ENCODE peak calls at places on chromosomes 13 and 19, in seven cellular contexts. C, U, A, Y, S, K and F are unnamed samples.

GRCh38 chr19:3186377-3186688 is 603 bp downstream of the NCLN start:
- DNase-seq in C (no peak), U (no peak), A (no peak), Y (no peak), S (no peak), K (no peak), F (no peak)

GRCh38 chr19:8580710-8581281 is 3.6 kb upstream of the MYO1F start:
- DNase-seq in C (peak), U (peak), A (peak), Y (peak), S (peak), K (peak), F (peak)

GRCh38 chr13:42996584-42996983 is 4.5 kb upstream of the EPSTI1 start:
- DNase-seq in C (no peak), U (no peak), A (no peak), Y (no peak), S (no peak), K (peak), F (no peak)

GRCh38 chr19:43784251-43784980 is 3.6 kb upstream of the KCNN4 start:
- DNase-seq in C (peak), U (no peak), A (peak), Y (no peak), S (no peak), K (peak), F (no peak)

GRCh38 chr13:100659578-100659977 is 15.0 kb downstream of the TMTC4 start:
- DNase-seq in C (no peak), U (no peak), A (no peak), Y (no peak), S (no peak), K (no peak), F (no peak)

GRCh38 chr19:13053761-13054604 is 48.7 kb downstream of the LYL1 start:
- DNase-seq in C (no peak), U (peak), A (no peak), Y (no peak), S (peak), K (peak), F (no peak)

GRCh38 chr13:94987869-94988268 is 275.5 kb upstream of the SOX21 start:
- DNase-seq in C (no peak), U (no peak), A (no peak), Y (no peak), S (no peak), K (no peak), F (no peak)

GRCh38 chr13:35475960-35476943 is at the start of gene MAB21L1:
- DNase-seq in C (no peak), U (peak), A (no peak), Y (peak), S (no peak), K (peak), F (peak)

GRCh38 chr13:109764474-109765292 is 21.7 kb downstream of the IRS2 start:
- DNase-seq in C (no peak), U (no peak), A (no peak), Y (no peak), S (no peak), K (no peak), F (peak)

GRCh38 chr13:44252938-44253337 is 120.7 kb upstream of the SERP2 start:
- DNase-seq in C (no peak), U (no peak), A (no peak), Y (no peak), S (no peak), K (no peak), F (no peak)

GRCh38 chr19:44776402-44777096 is 1.1 kb upstream of the CBLC start:
- DNase-seq in C (no peak), U (no peak), A (no peak), Y (no peak), S (no peak), K (no peak), F (no peak)

GRCh38 chr19:24086974-24087595 is at the start of gene ZNF254:
- DNase-seq in C (peak), U (peak), A (peak), Y (no peak), S (peak), K (peak), F (peak)

GRCh38 chr13:59312776-59313175 is 851.0 kb downstream of the DIAPH3 start:
- DNase-seq in C (no peak), U (no peak), A (no peak), Y (no peak), S (no peak), K (no peak), F (no peak)

GRCh38 chr19:20660473-20660872 is 898 bp downstream of the ZNF626 start:
- DNase-seq in C (no peak), U (no peak), A (no peak), Y (no peak), S (no peak), K (peak), F (peak)